ENCODE peak calls at places on chromosomes 13 and 19, in four cellular contexts. L is A549, A is K562, W is HepG2. P is an unnamed sample.

GRCh38 chr13:21557995-21558394 is 46.0 kb downstream of the MICU2 start:
- DNase-seq in W (peak), A (peak), L (peak), P (peak)

GRCh38 chr19:43768273-43769050 is 12.3 kb downstream of the KCNN4 start:
- DNase-seq in A (peak), W (no peak), L (no peak), P (no peak)

GRCh38 chr19:13118424-13119193 is 545 bp downstream of the NACC1 start:
- DNase-seq in W (peak), A (peak), L (peak), P (peak)

GRCh38 chr13:108919036-108919907 is 289.9 kb downstream of the MYO16 start:
- DNase-seq in L (peak), W (no peak), A (no peak), P (no peak)

GRCh38 chr13:23427342-23428182 is 5.9 kb downstream of the SACS start:
- DNase-seq in A (no peak), W (peak), L (peak), P (no peak)

GRCh38 chr13:51921790-51922740 is 60.3 kb downstream of the CCDC70 start:
- DNase-seq in L (peak), A (peak), W (no peak), P (no peak)

GRCh38 chr13:105969761-105970160 is 565.7 kb downstream of the EFNB2 start:
- DNase-seq in L (peak), A (no peak), W (no peak), P (no peak)

GRCh38 chr13:73462241-73462640 is 403.4 kb downstream of the KLF5 start:
- DNase-seq in A (no peak), W (no peak), L (no peak), P (no peak)

GRCh38 chr13:52849727-52850395 is 1.4 kb upstream of the PCDH8 start:
- DNase-seq in L (no peak), A (no peak), W (no peak), P (peak)

GRCh38 chr13:59721889-59722579 is 441.7 kb downstream of the DIAPH3 start:
- DNase-seq in W (no peak), L (no peak), A (no peak), P (no peak)

GRCh38 chr13:95246292-95247082 is 54.8 kb downstream of the ABCC4 start:
- DNase-seq in A (no peak), L (no peak), W (no peak), P (no peak)

GRCh38 chr19:37817180-37817911 is 38.0 kb upstream of the ZNF573 start:
- DNase-seq in A (peak), L (no peak), W (no peak), P (peak)
- TF ChIP-seq HMGXB4 in A (no peak), L (no peak), W (no peak), P (peak)

GRCh38 chr19:20279516-20279915 is 112.5 kb downstream of the ZNF486 start:
- DNase-seq in W (no peak), L (no peak), A (no peak), P (no peak)

GRCh38 chr19:20273376-20273775 is 106.4 kb downstream of the ZNF486 start:
- DNase-seq in W (no peak), A (no peak), L (no peak), P (no peak)

GRCh38 chr19:20273951-20274578 is 107.1 kb downstream of the ZNF486 start:
- DNase-seq in L (no peak), W (no peak), A (no peak), P (no peak)

GRCh38 chr19:20276011-20276738 is 109.2 kb downstream of the ZNF486 start:
- DNase-seq in L (no peak), W (no peak), A (no peak), P (no peak)

DNA sequence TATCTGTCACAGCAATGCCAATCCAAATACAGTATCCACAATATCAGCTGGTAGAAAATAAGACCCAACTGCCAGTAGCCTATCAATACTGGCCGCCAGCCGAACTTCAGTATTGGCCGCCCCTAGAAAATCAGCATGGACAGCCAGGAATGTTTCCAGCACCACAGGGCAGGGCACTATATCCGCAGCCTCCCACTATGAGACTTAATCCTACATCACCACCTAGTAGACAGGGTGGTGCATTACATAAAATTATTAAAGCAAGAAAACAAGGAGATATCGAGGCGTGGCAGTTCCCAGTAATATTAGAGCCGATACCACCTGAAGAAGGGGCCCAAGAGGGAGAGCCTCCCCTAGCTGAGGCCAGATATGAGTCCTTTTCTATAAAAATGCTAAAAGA is 111.3 kb downstream of the ZNF486 start:
- DNase-seq in L (no peak), A (no peak), W (peak), P (no peak)
- TF ChIP-seq HMGXB4 in L (no peak), A (no peak), W (no peak), P (no peak)

DNA sequence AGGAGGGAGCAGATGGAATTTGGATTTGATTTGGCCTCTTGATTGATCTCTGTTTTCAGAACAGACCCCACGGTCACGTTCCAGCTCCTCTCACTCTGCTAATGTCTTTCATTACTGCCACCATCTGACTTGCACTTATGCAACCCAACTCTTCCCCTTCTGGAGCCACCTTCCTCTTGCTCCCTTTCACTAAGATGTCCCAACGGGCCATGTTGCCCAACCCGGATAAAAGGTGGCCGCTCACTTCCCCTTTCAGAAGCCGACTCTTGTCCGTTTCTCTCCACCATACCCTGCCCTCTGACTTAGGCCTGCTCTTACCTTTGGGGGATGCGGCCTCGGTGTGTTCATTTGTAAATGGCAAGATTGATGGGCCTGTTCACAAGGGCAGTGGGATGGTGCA is 27.4 kb upstream of the CYP4F8 start:
- DNase-seq in W (no peak), A (no peak), L (no peak), P (no peak)
- TF ChIP-seq HMGXB4 in W (no peak), A (no peak), L (no peak), P (no peak)

DNA sequence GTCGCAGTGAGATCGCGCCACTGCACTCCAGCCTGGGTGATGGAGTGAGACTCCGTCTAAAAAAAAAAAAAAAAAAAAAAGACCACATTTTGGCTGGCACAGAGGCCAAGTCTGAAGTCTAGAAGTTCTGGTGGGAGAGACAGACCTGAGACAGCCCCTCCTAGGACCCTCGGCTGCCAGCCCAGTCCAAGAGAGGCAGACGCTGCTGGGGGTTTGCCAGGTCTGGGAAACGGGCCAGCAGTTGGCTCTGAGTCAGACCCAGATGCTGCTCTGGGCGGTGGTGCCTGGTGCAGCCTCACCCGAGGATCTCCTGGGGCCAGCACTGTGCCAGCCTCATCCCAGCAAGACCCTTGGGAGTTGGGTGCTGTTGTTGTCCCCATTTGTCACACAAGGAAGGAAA is 5.8 kb downstream of the FCHO1 start:
- DNase-seq in A (no peak), W (no peak), L (peak), P (no peak)
- TF ChIP-seq HMGXB4 in A (no peak), W (no peak), L (no peak), P (no peak)

P was measured in WTC11.